ENCODE peak calls at places on chromosome 7, in seven cellular contexts. L is heart right ventricle, T is SJSA1, H is GM23248, D is stomach, C is ovary, S is upper lobe of left lung. Q is an unnamed sample. For H3K36me3, the result is how much of the 10 kb centered on the place peaks cover.

GRCh38 chr7:108586274-108586710 is 16.6 kb downstream of the DNAJB9 start:
- DNase-seq in L (no peak), T (no peak), H (no peak), D (no peak), C (no peak), S (no peak), Q (no peak)

GRCh38 chr7:74365320-74366022 is 76.3 kb downstream of the CLIP2 start:
- DNase-seq in L (peak), T (peak), H (peak), D (no peak), C (peak), S (peak), Q (peak)

GRCh38 chr7:106947244-106947728 is 82.2 kb downstream of the PIK3CG start:
- DNase-seq in L (no peak), T (peak), H (peak), D (peak), C (peak), S (no peak), Q (peak)

GRCh38 chr7:112160771-112161150 is 45.4 kb downstream of the DOCK4 start:
- DNase-seq in L (no peak), T (no peak), H (no peak), D (no peak), C (no peak), S (no peak), Q (no peak)

GRCh38 chr7:130144632-130145171 is 60.5 kb downstream of the TMEM209 start:
- DNase-seq in L (no peak), T (no peak), H (peak), D (no peak), C (no peak), S (no peak), Q (no peak)

GRCh38 chr7:133044722-133045473 is 37.0 kb downstream of the CHCHD3 start:
- DNase-seq in L (no peak), T (no peak), H (no peak), D (no peak), C (no peak), S (no peak), Q (peak)

GRCh38 chr7:32658034-32658944 is 163.0 kb downstream of the AVL9 start:
- DNase-seq in L (no peak), T (peak), H (no peak), D (no peak), C (no peak), S (no peak), Q (no peak)

GRCh38 chr7:290554-291301 is 758 bp downstream of the FOXL3 start:
- DNase-seq in L (no peak), T (no peak), H (no peak), D (no peak), C (no peak), S (no peak), Q (peak)

GRCh38 chr7:151626422-151627115 is 106.9 kb upstream of the RHEB start:
- DNase-seq in L (no peak), T (peak), H (peak), D (peak), C (no peak), S (no peak), Q (peak)

GRCh38 chr7:125611582-125611981 is 682.0 kb upstream of the POT1 start:
- DNase-seq in L (no peak), T (no peak), H (no peak), D (no peak), C (no peak), S (no peak), Q (no peak)

GRCh38 chr7:45102785-45103712 is 8.4 kb downstream of the TBRG4 start:
- DNase-seq in L (no peak), T (no peak), H (no peak), D (no peak), C (no peak), S (no peak), Q (no peak)

GRCh38 chr7:101804087-101804631 is 13.3 kb upstream of the CUX1 start:
- DNase-seq in L (no peak), T (no peak), H (peak), D (no peak), C (no peak), S (no peak), Q (peak)

GRCh38 chr7:40714338-40715052 is 579.7 kb downstream of the SUGCT start:
- DNase-seq in L (no peak), T (peak), H (peak), D (no peak), C (no peak), S (no peak), Q (no peak)

GRCh38 chr7:153510674-153511073 is 541.5 kb upstream of the DPP6 start:
- DNase-seq in L (no peak), T (no peak), H (no peak), D (no peak), C (no peak), S (no peak), Q (no peak)

GRCh38 chr7:51451751-51452465 is 135.3 kb upstream of the COBL start:
- DNase-seq in L (no peak), T (no peak), H (no peak), D (no peak), C (no peak), S (peak), Q (peak)

GRCh38 chr7:143401265-143401664 is 7.4 kb downstream of the EPHA1 start:
- DNase-seq in L (no peak), T (no peak), H (no peak), D (no peak), C (no peak), S (no peak), Q (no peak)

GRCh38 chr7:30988346-30989005 is 24.7 kb downstream of the GHRHR start:
- DNase-seq in L (peak), T (no peak), H (peak), D (peak), C (no peak), S (peak), Q (peak)

GRCh38 chr7:3103614-3104399 is 60.1 kb upstream of the CARD11 start:
- DNase-seq in L (no peak), T (no peak), H (no peak), D (no peak), C (no peak), S (no peak), Q (no peak)

GRCh38 chr7:132607656-132608055 is 31.4 kb upstream of the PLXNA4 start:
- DNase-seq in L (no peak), T (no peak), H (no peak), D (no peak), C (no peak), S (no peak), Q (no peak)

GRCh38 chr7:148480479-148481146 is 110.0 kb upstream of the C7orf33 start:
- DNase-seq in L (no peak), T (no peak), H (no peak), D (no peak), C (no peak), S (no peak), Q (no peak)

GRCh38 chr7:43454936-43455518 is 127.9 kb upstream of the STK17A start:
- DNase-seq in L (no peak), T (peak), H (peak), D (no peak), C (no peak), S (no peak), Q (peak)

GRCh38 chr7:23653942-23654341 is 26.1 kb upstream of the FAM221A start:
- DNase-seq in L (no peak), T (no peak), H (no peak), D (no peak), C (no peak), S (no peak), Q (no peak)

GRCh38 chr7:23658831-23659427 is 21.1 kb upstream of the FAM221A start:
- DNase-seq in L (no peak), T (no peak), H (no peak), D (no peak), C (no peak), S (peak), Q (no peak)

GRCh38 chr7:23654508-23654907 is 25.5 kb upstream of the FAM221A start:
- DNase-seq in L (no peak), T (no peak), H (peak), D (peak), C (no peak), S (no peak), Q (peak)

DNA sequence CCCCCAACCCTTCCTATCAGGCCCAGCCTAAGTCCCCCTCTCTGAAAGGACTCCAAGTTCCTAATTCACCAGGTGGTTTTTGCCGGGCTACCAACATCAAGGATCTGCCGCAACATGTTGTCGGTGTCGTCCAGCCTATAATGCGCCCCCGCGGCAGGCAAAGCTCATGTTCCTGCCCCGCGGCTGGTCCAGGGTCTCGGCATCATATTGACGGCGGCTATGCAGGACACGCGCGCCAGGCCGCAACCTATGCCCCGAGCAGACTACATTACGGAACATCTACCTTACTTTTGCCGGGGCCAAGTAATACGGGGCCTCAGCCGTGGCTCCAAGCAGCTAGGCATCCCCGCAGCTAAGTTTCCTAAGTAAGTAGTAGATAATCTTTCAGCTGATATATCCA is 24.6 kb upstream of the FAM221A start:
- DNase-seq in L (no peak), T (no peak), H (no peak), D (no peak), C (no peak), S (peak), Q (no peak)
- H3K4me3 ChIP-seq in L (no peak), T (no peak), H (no peak), D (no peak), C (no peak), S (no peak), Q (no peak)

DNA sequence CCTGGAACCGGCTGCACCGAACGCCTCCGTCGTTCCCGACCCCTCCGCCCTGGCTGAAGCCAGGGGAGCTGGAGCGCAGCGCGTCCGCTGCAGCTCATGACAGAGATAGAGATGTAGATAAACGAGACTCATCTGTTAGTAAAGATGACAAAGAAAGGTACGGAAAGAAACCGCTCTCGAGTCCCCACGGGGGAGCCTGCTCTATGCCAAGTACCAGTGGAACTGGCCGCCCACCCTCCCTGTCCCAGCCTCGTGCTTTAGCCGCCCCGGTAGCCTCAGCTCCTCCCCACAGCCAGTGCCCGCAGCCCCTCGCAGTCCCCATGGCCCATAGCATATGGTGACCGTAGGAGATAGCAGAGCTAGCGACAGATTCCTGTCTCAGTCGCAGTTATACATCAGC is 344.7 kb upstream of the GALNT17 start:
- DNase-seq in L (no peak), T (no peak), H (no peak), D (no peak), C (no peak), S (peak), Q (no peak)
- H3K36me3 ChIP-seq in L (under half), T (under half), H (under half), D (under half), C (under half), S (under half), Q (half or more)

DNA sequence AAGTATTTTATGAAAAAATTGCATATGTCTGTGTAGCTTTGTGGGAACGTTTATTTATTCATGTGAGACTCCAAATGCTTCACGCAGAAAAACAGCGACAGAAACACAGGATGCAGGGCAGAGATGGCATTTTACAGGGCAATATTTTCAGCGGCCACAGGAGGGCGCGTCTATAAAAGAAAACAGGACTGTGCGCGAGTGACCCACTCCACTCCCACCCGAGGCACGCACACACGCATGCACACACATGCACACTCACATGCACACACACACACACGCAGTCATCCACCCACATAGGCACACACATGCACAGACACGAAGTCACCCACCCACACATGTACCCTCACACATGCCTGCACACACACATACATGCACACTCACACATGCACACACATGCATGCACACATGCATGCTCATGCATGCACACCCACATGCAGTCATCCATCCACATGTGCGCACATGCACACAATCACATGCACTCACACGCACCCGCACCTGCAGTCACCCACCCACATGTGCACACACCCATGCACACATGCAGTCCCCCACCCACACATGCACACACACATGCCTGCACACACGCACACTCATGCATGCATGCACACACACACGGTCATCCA is 96.3 kb downstream of the DNAJB6 start:
- DNase-seq in L (no peak), T (peak), H (peak), D (peak), C (no peak), S (no peak), Q (peak)
- H3K4me3 ChIP-seq in L (peak), T (peak), H (peak), D (peak), C (no peak), S (no peak), Q (no peak)

GRCh38 chr7:55144955-55145342 is 126.1 kb downstream of the EGFR start:
- DNase-seq in L (no peak), T (no peak), H (no peak), D (no peak), C (no peak), S (peak), Q (peak)

GRCh38 chr7:55147101-55147500 is 128.3 kb downstream of the EGFR start:
- DNase-seq in L (no peak), T (no peak), H (no peak), D (no peak), C (no peak), S (no peak), Q (no peak)

GRCh38 chr7:55145606-55146005 is 126.8 kb downstream of the EGFR start:
- DNase-seq in L (no peak), T (no peak), H (no peak), D (no peak), C (no peak), S (no peak), Q (no peak)

GRCh38 chr7:55142919-55143600 is 124.2 kb downstream of the EGFR start:
- DNase-seq in L (no peak), T (no peak), H (no peak), D (no peak), C (no peak), S (no peak), Q (no peak)

DNA sequence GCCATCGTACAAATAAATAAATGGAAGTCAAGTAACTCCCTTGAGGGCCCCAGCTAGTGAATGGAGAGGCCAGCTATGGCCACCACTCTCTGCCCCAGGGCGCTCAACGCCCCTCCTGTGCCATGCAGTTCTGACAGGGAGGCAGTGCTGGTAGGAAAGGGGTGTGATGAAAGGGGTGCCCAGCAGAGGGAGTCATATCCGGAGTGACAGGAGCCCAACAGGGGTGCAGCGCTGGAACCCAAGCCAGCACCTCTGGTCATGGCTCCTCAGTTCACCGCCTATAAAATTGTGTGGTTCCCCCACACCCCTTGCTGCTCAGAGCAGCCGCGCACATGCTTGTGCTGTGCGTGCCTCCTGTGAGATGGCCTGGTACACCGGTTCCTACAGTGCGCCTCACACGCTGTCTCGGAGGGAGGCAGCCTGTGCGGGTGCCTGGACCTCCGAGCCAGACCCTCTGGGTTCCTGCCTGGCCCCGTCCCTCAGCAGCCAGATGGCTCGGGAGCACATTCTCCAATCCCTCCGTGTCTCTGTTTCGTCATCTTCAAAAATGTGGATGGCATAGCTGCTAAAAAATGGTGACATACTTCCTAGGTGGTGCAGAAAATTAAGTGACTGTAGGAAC is 125.6 kb downstream of the EGFR start:
- DNase-seq in L (no peak), T (no peak), H (no peak), D (no peak), C (no peak), S (peak), Q (peak)
- H3K36me3 ChIP-seq in L (under half), T (under half), H (under half), D (under half), C (under half), S (under half), Q (under half)

GRCh38 chr7:65004575-65004974 is 1.9 kb downstream of the ERV3-1 start:
- DNase-seq in L (no peak), T (no peak), H (no peak), D (no peak), C (no peak), S (no peak), Q (no peak)
- H3K4me3 ChIP-seq in L (peak), T (no peak), H (no peak), D (no peak), C (no peak), S (peak), Q (no peak)